ENCODE peak calls at places on chromosomes 2 and 18, in six cellular contexts. I, M, R, S, E and Q are unnamed samples.

GRCh38 chr2:239600194-239600593 is 199.4 kb upstream of the HDAC4 start:
- DNase-seq in I (no peak), M (no peak), R (no peak), S (no peak), E (no peak), Q (no peak)

GRCh38 chr2:10414000-10414451 is 34.1 kb downstream of the ODC1 start:
- DNase-seq in I (no peak), M (no peak), R (no peak), S (peak), E (no peak), Q (no peak)

GRCh38 chr2:174673876-174674275 is 76.3 kb upstream of the WIPF1 start:
- DNase-seq in I (no peak), M (no peak), R (no peak), S (no peak), E (no peak), Q (no peak)

GRCh38 chr18:31056296-31056695 is 13.8 kb upstream of the DSC3 start:
- DNase-seq in I (no peak), M (no peak), R (no peak), S (no peak), E (no peak), Q (no peak)

GRCh38 chr2:60465736-60466135 is 87.7 kb downstream of the BCL11A start:
- DNase-seq in I (no peak), M (no peak), R (no peak), S (no peak), E (no peak), Q (no peak)

GRCh38 chr2:98346259-98347236 is at the start of gene CNGA3:
- DNase-seq in I (no peak), M (no peak), R (no peak), S (no peak), E (no peak), Q (no peak)

GRCh38 chr2:237278593-237278992 is 135.4 kb downstream of the COL6A3 start:
- DNase-seq in I (no peak), M (no peak), R (peak), S (no peak), E (no peak), Q (peak)

GRCh38 chr2:234806818-234807217 is 145.0 kb upstream of the SH3BP4 start:
- DNase-seq in I (no peak), M (no peak), R (no peak), S (no peak), E (no peak), Q (no peak)

GRCh38 chr18:43587538-43588153 is 310.4 kb upstream of the SYT4 start:
- DNase-seq in I (peak), M (no peak), R (no peak), S (no peak), E (peak), Q (no peak)

GRCh38 chr2:167292430-167293171 is 404.3 kb downstream of the XIRP2 start:
- DNase-seq in I (peak), M (no peak), R (peak), S (peak), E (peak), Q (peak)

GRCh38 chr18:50649821-50650220 is 89.9 kb downstream of the MAPK4 start:
- DNase-seq in I (no peak), M (no peak), R (no peak), S (no peak), E (no peak), Q (peak)

GRCh38 chr2:55560855-55561254 is 41.3 kb downstream of the CFAP36 start:
- DNase-seq in I (no peak), M (no peak), R (no peak), S (no peak), E (no peak), Q (no peak)

GRCh38 chr2:54652540-54652939 is 70.9 kb upstream of the EML6 start:
- DNase-seq in I (peak), M (no peak), R (no peak), S (no peak), E (no peak), Q (no peak)

GRCh38 chr18:26655614-26656400 is 107.5 kb upstream of the KCTD1 start:
- DNase-seq in I (peak), M (no peak), R (peak), S (peak), E (no peak), Q (peak)

GRCh38 chr18:9181275-9181674 is 44.7 kb downstream of the ANKRD12 start:
- DNase-seq in I (no peak), M (no peak), R (no peak), S (no peak), E (no peak), Q (no peak)

GRCh38 chr2:228774548-228774947 is 496.5 kb downstream of the PID1 start:
- DNase-seq in I (no peak), M (no peak), R (no peak), S (no peak), E (no peak), Q (no peak)

GRCh38 chr2:144517825-144518699 is 1.9 kb downstream of the ZEB2 start:
- DNase-seq in I (no peak), M (no peak), R (no peak), S (no peak), E (no peak), Q (peak)

GRCh38 chr2:168272225-168272624 is 24.8 kb upstream of the STK39 start:
- DNase-seq in I (peak), M (no peak), R (no peak), S (no peak), E (peak), Q (no peak)

GRCh38 chr2:171741189-171741588 is 53.9 kb downstream of the DYNC1I2 start:
- DNase-seq in I (no peak), M (peak), R (no peak), S (no peak), E (no peak), Q (no peak)

GRCh38 chr2:100731535-100731981 is 88.4 kb upstream of the NPAS2 start:
- DNase-seq in I (peak), M (no peak), R (no peak), S (no peak), E (no peak), Q (no peak)

GRCh38 chr18:29361843-29362242 is 1184.9 kb upstream of the CDH2 start:
- DNase-seq in I (peak), M (no peak), R (no peak), S (no peak), E (no peak), Q (no peak)

GRCh38 chr2:127115471-127116199 is 8.7 kb upstream of the BIN1 start:
- DNase-seq in I (no peak), M (no peak), R (no peak), S (peak), E (no peak), Q (no peak)

GRCh38 chr2:112108238-112108832 is 29.9 kb upstream of the FBLN7 start:
- DNase-seq in I (no peak), M (no peak), R (no peak), S (no peak), E (no peak), Q (no peak)

GRCh38 chr2:233707979-233708644 is 4.6 kb upstream of the UGT1A5 start:
- DNase-seq in I (peak), M (no peak), R (no peak), S (no peak), E (no peak), Q (no peak)

GRCh38 chr2:108833219-108833618 is 46.6 kb downstream of the CCDC138 start:
- DNase-seq in I (no peak), M (no peak), R (no peak), S (no peak), E (peak), Q (no peak)

GRCh38 chr18:39389800-39390379 is 1824.3 kb upstream of the CELF4 start:
- DNase-seq in I (no peak), M (no peak), R (no peak), S (no peak), E (peak), Q (no peak)

GRCh38 chr2:127636248-127637235 is 9.4 kb upstream of the GPR17 start:
- DNase-seq in I (no peak), M (no peak), R (no peak), S (no peak), E (no peak), Q (no peak)

GRCh38 chr2:69242651-69243051 is 144.4 kb downstream of the GFPT1 start:
- DNase-seq in I (no peak), M (no peak), R (no peak), S (no peak), E (no peak), Q (no peak)

GRCh38 chr18:10101293-10101701 is 187.5 kb downstream of the VAPA start:
- DNase-seq in I (no peak), M (no peak), R (no peak), S (no peak), E (no peak), Q (peak)

GRCh38 chr18:3075491-3075890 is 62.5 kb upstream of the LPIN2 start:
- DNase-seq in I (no peak), M (no peak), R (no peak), S (no peak), E (no peak), Q (no peak)

GRCh38 chr2:77149565-77149964 is 372.6 kb downstream of the LRRTM4 start:
- DNase-seq in I (no peak), M (no peak), R (no peak), S (no peak), E (no peak), Q (no peak)

GRCh38 chr2:218265626-218266025 is 4.3 kb downstream of the AAMP start:
- DNase-seq in I (no peak), M (no peak), R (peak), S (no peak), E (no peak), Q (peak)
- TF ChIP-seq EP300 in I (no peak), M (no peak), R (no peak), S (no peak), E (no peak), Q (no peak)

DNA sequence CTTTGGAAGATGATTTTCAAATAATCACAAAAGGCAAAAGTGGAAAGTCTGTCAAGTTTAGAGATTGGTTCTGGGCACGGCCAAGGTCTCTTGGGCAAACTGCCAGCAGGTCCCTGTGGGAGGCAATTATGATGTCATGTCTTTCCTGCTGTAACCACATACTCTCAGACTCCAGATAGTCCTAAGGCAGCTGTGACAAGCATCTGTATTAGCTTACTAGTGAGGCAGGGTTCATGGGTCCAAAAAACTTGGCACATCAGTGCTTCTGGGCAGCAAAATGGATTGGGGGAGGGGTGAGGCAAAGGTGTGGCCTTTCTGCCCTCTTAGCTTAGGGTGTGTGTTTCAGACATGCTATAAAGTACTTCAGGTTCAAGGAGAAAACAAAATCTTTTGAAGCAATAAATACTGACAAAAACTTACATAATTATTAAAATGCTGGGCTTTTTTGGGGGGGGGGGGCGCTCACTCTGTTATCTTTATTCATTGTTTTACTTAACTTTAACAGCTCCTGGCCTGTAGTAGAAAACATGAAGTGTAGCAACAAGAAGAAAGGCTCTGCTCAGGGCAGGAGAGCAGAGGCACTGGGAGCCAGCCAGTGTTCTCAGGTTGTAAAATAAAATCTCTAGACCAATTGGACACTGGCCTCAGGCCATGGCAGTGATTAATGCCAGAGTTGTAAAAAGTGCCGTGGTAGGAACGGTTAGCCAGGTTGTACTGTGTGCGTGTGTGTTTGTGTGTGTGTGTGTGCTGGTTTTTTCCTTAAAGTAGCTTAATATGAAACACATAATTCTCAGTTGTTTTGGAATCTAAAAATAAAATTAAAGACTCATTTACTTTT is 14.3 kb upstream of the TANC1 start:
- DNase-seq in I (peak), M (no peak), R (peak), S (peak), E (peak), Q (peak)
- TF ChIP-seq EP300 in I (peak), M (no peak), R (no peak), S (no peak), E (no peak), Q (no peak)

GRCh38 chr2:105437708-105438103 is 38.9 kb upstream of the FHL2 start:
- DNase-seq in I (no peak), M (no peak), R (no peak), S (no peak), E (no peak), Q (no peak)

GRCh38 chr2:105442721-105443120 is 43.9 kb upstream of the FHL2 start:
- DNase-seq in I (no peak), M (no peak), R (no peak), S (no peak), E (no peak), Q (no peak)

GRCh38 chr2:105439130-105439529 is 40.3 kb upstream of the FHL2 start:
- DNase-seq in I (no peak), M (no peak), R (no peak), S (no peak), E (no peak), Q (no peak)

GRCh38 chr2:105442056-105442455 is 43.2 kb upstream of the FHL2 start:
- DNase-seq in I (no peak), M (no peak), R (no peak), S (no peak), E (no peak), Q (no peak)

DNA sequence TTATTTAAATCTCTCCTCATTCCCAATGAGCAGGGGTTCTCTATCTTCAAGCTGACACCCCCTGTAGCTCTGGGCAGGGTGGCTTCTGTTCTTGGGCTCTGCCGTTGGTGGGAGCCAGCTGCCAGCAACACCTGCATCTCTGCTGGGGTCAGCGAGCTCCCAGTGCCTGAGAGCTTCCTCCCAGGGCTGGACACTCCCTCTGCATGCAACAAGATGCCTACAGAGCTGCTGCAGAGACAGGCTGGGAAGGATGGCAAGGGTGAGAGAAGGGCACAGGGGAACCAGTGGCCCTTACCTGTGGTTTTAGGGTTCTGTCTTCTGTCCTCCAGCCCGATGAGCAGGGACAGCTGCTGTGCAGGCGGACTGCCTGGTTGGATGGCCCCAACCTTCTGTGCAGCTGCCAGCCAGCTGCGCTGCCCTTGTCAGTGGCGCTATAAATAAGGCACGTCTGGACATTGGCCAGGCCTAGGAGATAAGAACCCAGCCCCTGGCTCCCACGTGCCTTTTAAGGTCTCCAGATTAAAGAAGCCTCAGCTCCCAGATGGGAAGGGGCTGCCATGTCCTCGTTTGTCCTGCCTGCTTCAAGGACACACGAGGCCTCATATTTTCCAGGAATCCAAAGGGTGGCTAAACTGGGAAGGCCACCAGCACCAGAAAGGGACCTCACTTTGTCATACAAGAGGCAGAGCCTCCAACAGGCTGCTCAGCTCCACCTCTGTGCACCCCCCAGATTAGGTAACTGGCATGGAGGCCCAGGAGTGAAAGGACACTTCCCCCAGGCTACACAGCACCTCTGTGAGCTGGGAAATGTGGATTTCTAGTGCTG is 39.5 kb upstream of the FHL2 start:
- DNase-seq in I (no peak), M (no peak), R (no peak), S (peak), E (no peak), Q (peak)
- TF ChIP-seq EP300 in I (no peak), M (no peak), R (no peak), S (no peak), E (no peak), Q (no peak)

GRCh38 chr2:46534589-46534988 is 55.2 kb downstream of the TMEM247 start:
- DNase-seq in I (no peak), M (no peak), R (no peak), S (no peak), E (no peak), Q (no peak)

GRCh38 chr2:46530571-46530970 is 51.2 kb downstream of the TMEM247 start:
- DNase-seq in I (no peak), M (no peak), R (no peak), S (no peak), E (no peak), Q (no peak)

DNA sequence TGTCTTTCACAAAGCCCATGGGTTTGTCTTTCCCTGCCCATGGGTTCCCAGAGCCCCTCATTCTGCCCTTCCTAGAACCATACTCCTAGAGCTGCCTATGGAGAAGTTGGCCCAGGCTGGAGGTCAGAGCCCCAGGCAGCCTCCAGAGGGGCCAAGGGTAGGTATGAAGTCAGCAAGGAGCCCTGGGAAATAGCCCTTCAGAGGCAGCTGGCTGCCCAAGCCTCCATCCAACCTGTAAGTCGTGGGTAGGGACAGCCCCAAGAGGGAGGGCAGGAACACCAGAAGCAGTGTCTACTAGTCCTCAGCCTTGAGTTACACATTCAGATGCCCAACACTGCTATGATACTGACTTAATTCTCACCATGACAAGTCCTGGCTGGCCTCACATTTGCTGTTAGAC is 49.5 kb downstream of the TMEM247 start:
- DNase-seq in I (no peak), M (no peak), R (no peak), S (no peak), E (no peak), Q (no peak)
- TF ChIP-seq EP300 in I (no peak), M (no peak), R (no peak), S (no peak), E (no peak), Q (no peak)

GRCh38 chr18:58100154-58100553 is 56.1 kb downstream of the NEDD4L start:
- DNase-seq in I (no peak), M (peak), R (no peak), S (no peak), E (no peak), Q (no peak)
- TF ChIP-seq EP300 in I (no peak), M (no peak), R (no peak), S (no peak), E (no peak), Q (no peak)